ENCODE peak calls at places on chromosomes 16 and 17, in ten cellular contexts. U is fibroblast of pulmonary artery, X is RWPE1, R is AG10803, W is natural killer cell, V is uterus, K is HL-60, G is type B pancreatic cell, M is OCI-LY7, A is brain microvascular endothelial cell. J is an unnamed sample.

GRCh38 chr17:16073845-16074244 is 74.2 kb downstream of the TTC19 start:
- DNase-seq in W (no peak), M (no peak), X (no peak), R (no peak), U (no peak), A (no peak), V (no peak), G (no peak), K (no peak), J (no peak)

GRCh38 chr17:42291136-42291535 is 2.8 kb downstream of the STAT5A start:
- DNase-seq in K (no peak), M (no peak), G (no peak), U (no peak), A (no peak), V (no peak), W (no peak), X (no peak), R (no peak), J (no peak)

GRCh38 chr16:59412275-59412841 is 678.2 kb upstream of the GOT2 start:
- DNase-seq in M (no peak), X (peak; percentile 3), V (no peak), G (no peak), A (peak; percentile 16), K (no peak), U (no peak), R (no peak), W (no peak), J (no peak)

GRCh38 chr16:57303021-57303909 is 18.8 kb upstream of the PLLP start:
- DNase-seq in R (no peak), U (no peak), X (no peak), M (no peak), G (no peak), V (peak; percentile 6), A (no peak), W (no peak), K (no peak), J (no peak)

GRCh38 chr17:11899494-11899893 is 97.8 kb downstream of the ZNF18 start:
- DNase-seq in K (no peak), R (no peak), U (no peak), G (no peak), W (no peak), V (no peak), A (no peak), X (no peak), M (no peak), J (no peak)

GRCh38 chr16:71461686-71462648 is at the start of gene ZNF23:
- DNase-seq in A (peak; percentile 43), X (peak; percentile 85), U (peak; percentile 81), W (peak; percentile 75), V (peak; percentile 80), G (peak; percentile 88), R (peak; percentile 75), M (peak; percentile 86), K (peak; percentile 78), J (peak; percentile 79)

GRCh38 chr16:79381552-79382042 is 218.9 kb downstream of the MAF start:
- DNase-seq in X (no peak), R (no peak), M (no peak), G (no peak), V (no peak), W (peak; percentile 24), U (no peak), A (no peak), K (no peak), J (no peak)

GRCh38 chr17:81436294-81436849 is 41.1 kb downstream of the BAHCC1 start:
- DNase-seq in M (no peak), R (peak; percentile 38), K (no peak), G (no peak), U (no peak), W (no peak), X (no peak), A (no peak), V (peak; percentile 77), J (no peak)

GRCh38 chr17:8244768-8245167 is 3.1 kb downstream of the CTC1 start:
- DNase-seq in U (no peak), W (no peak), G (no peak), V (no peak), A (no peak), M (no peak), R (no peak), K (no peak), X (no peak), J (no peak)

GRCh38 chr17:8249621-8250020 is 532 bp downstream of the PFAS start:
- DNase-seq in X (no peak), W (no peak), K (no peak), G (no peak), R (no peak), M (no peak), A (no peak), U (no peak), V (no peak), J (no peak)

GRCh38 chr17:8248751-8249607 is at the start of gene PFAS:
- DNase-seq in G (peak; percentile 96), K (peak; percentile 91), X (peak; percentile 93), A (peak; percentile 93), M (peak; percentile 97), R (peak; percentile 89), W (peak; percentile 99), U (peak; percentile 91), V (peak; percentile 94), J (peak; percentile 95)

GRCh38 chr17:8237886-8238285 is 10.0 kb downstream of the CTC1 start:
- DNase-seq in A (no peak), X (no peak), U (no peak), M (no peak), G (no peak), W (no peak), R (no peak), K (no peak), V (no peak), J (no peak)

DNA sequence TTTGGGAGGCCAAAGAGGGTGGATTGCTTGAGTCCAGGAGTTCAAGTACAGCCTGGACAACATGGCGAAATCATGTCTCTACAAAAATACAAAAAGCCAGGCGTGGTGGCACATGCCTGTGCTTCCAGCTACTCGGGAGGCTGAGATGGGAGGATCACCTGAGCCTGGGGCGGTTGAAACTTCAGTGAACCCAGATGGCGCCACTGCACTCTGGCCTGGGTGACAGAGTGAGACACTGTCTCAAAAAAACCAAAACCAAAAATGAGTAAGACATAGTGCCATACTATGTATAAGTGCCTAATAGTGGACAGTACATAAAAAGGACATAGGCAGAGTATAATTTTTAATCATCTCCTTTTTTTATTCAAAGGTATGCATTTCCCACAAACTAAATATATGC is 4.0 kb downstream of the CTC1 start:
- DNase-seq in X (no peak), G (no peak), W (no peak), M (no peak), V (no peak), A (no peak), K (no peak), R (no peak), U (no peak), J (no peak)
- TF ChIP-seq CTCF in X (no peak), G (no peak), W (no peak), M (peak; percentile 54), V (no peak), A (no peak), K (no peak), R (no peak), U (no peak), J (no peak)

GRCh38 chr17:79091373-79091670 is 16.7 kb downstream of the ENGASE start:
- DNase-seq in X (no peak), V (no peak), K (no peak), G (no peak), U (no peak), M (no peak), A (no peak), R (no peak), W (no peak), J (no peak)

GRCh38 chr17:79089720-79090502 is 15.3 kb downstream of the ENGASE start:
- DNase-seq in V (no peak), X (no peak), U (no peak), G (no peak), R (no peak), K (no peak), W (no peak), M (no peak), A (no peak), J (no peak)

GRCh38 chr17:79092567-79092966 is 17.9 kb downstream of the ENGASE start:
- DNase-seq in W (no peak), G (no peak), R (no peak), X (no peak), M (no peak), K (no peak), A (no peak), V (no peak), U (no peak), J (no peak)

GRCh38 chr17:79088997-79089328 is 14.3 kb downstream of the ENGASE start:
- DNase-seq in V (no peak), M (no peak), A (no peak), R (no peak), X (no peak), W (no peak), U (no peak), G (no peak), K (no peak), J (no peak)

DNA sequence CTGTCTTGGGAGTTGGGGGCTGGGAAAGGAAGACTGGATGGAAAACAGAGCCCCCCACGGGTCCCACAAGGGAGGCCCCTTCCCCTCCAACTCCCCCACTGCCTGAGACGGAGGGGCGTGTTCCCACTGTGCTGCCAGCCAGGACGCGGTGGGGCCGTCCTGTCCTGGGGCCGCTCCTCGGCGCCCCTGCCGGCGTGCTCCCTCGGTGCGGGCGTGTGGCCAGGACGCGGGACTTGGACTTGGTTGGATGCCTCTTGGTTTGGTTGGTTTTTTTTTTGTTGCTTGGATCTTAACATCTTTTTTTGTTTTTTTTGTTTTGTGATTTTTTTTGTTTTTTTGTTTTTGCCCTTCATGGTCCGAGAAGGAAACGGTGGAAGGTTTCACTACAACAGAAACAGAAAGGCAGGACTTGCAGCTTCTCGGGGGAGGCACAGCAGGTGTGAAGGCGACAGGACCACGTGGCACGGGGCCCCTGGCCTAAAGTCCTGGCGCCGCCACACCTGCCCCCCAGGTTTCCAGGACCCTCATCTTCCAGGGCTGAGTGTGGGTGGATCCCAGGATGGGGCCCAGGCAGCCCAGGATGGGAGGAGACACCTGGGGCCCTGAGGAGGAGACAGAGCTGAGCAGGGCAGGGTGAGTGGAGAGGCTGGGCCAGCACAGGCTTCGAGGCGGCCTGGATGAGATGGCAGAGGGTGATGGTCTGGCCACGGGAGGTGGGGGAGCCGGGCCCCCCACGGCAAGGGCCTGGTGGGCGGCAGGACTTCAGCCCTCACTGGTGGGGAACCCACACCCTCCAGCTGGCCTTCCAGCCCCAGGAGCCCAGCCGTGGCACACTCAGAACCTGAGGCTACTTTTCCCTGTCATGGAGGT is 16.1 kb downstream of the ENGASE start:
- DNase-seq in G (no peak), V (no peak), M (no peak), K (no peak), A (no peak), R (no peak), X (no peak), W (no peak), U (peak; percentile 22), J (no peak)
- TF ChIP-seq CTCF in G (peak; percentile 33), V (no peak), M (no peak), K (no peak), A (peak; percentile 41), R (peak; percentile 25), X (peak; percentile 77), W (no peak), U (peak; percentile 28), J (peak; percentile 2)

GRCh38 chr17:14068542-14069250 is 608 bp upstream of the COX10 start:
- DNase-seq in V (no peak), A (no peak), W (no peak), U (no peak), G (no peak), M (peak; percentile 10), K (no peak), R (no peak), X (no peak), J (no peak)
- TF ChIP-seq CTCF in V (no peak), A (no peak), W (no peak), U (no peak), G (no peak), M (no peak), K (no peak), R (no peak), X (no peak), J (no peak)

DNA sequence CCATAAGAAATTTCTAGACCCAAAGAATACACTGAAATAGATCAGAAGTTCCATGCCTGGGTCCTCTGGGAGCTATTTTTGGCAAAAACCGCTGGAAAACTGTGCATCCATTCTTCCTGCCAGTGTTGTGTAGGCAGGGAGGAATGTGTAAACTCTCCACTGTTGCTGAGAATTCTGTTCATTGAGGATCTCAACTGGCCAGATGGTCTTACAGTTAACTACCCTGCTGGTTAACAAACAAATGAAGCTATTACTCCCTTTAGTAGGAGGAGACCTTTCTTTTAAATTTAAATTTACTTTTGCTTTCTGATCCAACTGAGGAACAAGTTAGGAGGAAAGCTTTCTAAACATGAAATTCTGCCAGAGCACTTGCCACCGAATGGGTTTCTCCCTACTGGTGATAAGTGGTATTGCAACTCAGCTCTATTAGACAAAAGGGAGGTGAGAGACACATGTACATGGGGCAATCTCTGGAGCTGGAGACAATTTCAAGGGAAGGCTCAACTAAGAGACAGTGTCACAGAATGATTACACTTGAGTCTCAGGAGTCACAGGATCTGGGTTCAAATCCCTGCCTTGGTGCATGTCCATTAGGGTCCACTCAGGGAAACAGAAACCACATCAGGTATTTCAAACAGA is 37.6 kb downstream of the SOCS1 start:
- DNase-seq in V (no peak), A (no peak), U (no peak), R (peak; percentile 15), M (no peak), W (no peak), G (no peak), X (no peak), K (no peak), J (no peak)
- TF ChIP-seq CTCF in V (no peak), A (peak; percentile 69), U (peak; percentile 55), R (peak; percentile 46), M (peak; percentile 86), W (peak; percentile 33), G (peak; percentile 76), X (peak; percentile 29), K (peak; percentile 33), J (peak; percentile 79)